ENCODE peak calls at places on chromosomes 13 and 19, in four cellular contexts. K is IMR-90, A is GM12878, C is endothelial cell of umbilical vein. W is an unnamed sample.

GRCh38 chr19:13234518-13234917 is 84.3 kb downstream of the IER2 start:
- DNase-seq in K (no peak), A (no peak), C (no peak), W (peak)

GRCh38 chr13:107361666-107362065 is 793.7 kb upstream of the ARGLU1 start:
- DNase-seq in K (peak), A (no peak), C (no peak), W (no peak)

GRCh38 chr13:112978561-112979405 is 9.8 kb downstream of the MCF2L start:
- DNase-seq in K (no peak), A (no peak), C (no peak), W (no peak)

GRCh38 chr13:45299194-45299593 is 41.8 kb downstream of the TPT1 start:
- DNase-seq in K (peak), A (no peak), C (peak), W (no peak)

GRCh38 chr13:44873486-44873885 is 115.8 kb downstream of the NUFIP1 start:
- DNase-seq in K (no peak), A (no peak), C (no peak), W (no peak)

GRCh38 chr19:44576843-44577565 is 36.4 kb upstream of the IGSF23 start:
- DNase-seq in K (peak), A (no peak), C (peak), W (peak)

GRCh38 chr19:2540646-2541454 is 64.9 kb downstream of the GADD45B start:
- DNase-seq in K (peak), A (no peak), C (peak), W (no peak)

GRCh38 chr13:97967948-97968347 is 14.5 kb downstream of the IPO5 start:
- DNase-seq in K (no peak), A (no peak), C (no peak), W (no peak)

GRCh38 chr19:41000310-41000737 is 9.2 kb downstream of the CYP2B6 start:
- DNase-seq in K (no peak), A (no peak), C (no peak), W (no peak)

GRCh38 chr19:7393459-7393858 is 44.7 kb downstream of the ARHGEF18 start:
- DNase-seq in K (no peak), A (no peak), C (no peak), W (no peak)

GRCh38 chr13:96994030-96994848 is at the start of gene OXGR1:
- DNase-seq in K (no peak), A (no peak), C (no peak), W (peak)

GRCh38 chr13:99528547-99528946 is 27.3 kb downstream of the TM9SF2 start:
- DNase-seq in K (no peak), A (no peak), C (peak), W (no peak)

GRCh38 chr19:16497837-16498236 is 1.6 kb downstream of the C19orf44 start:
- DNase-seq in K (no peak), A (no peak), C (no peak), W (no peak)

GRCh38 chr13:53174550-53174949 is 145.9 kb downstream of the OLFM4 start:
- DNase-seq in K (no peak), A (no peak), C (no peak), W (no peak)

GRCh38 chr19:7863157-7863970 is 10.8 kb downstream of the PRR36 start:
- DNase-seq in K (no peak), A (no peak), C (no peak), W (no peak)

GRCh38 chr19:48969276-48970138 is 4.4 kb downstream of the FTL start:
- DNase-seq in K (no peak), A (no peak), C (no peak), W (peak)

GRCh38 chr13:104773775-104774174 is 1707.6 kb upstream of the SLC10A2 start:
- DNase-seq in K (peak), A (peak), C (peak), W (peak)

GRCh38 chr19:37933965-37934364 is 27.0 kb downstream of the SIPA1L3 start:
- DNase-seq in K (peak), A (no peak), C (no peak), W (no peak)

GRCh38 chr19:29609636-29610035 is 3.6 kb downstream of the POP4 start:
- DNase-seq in K (no peak), A (no peak), C (no peak), W (no peak)

GRCh38 chr13:112959206-112959605 is 9.8 kb upstream of the MCF2L start:
- DNase-seq in K (no peak), A (no peak), C (no peak), W (no peak)

GRCh38 chr19:19123386-19123785 is 14.9 kb downstream of the TMEM161A start:
- DNase-seq in K (no peak), A (no peak), C (no peak), W (no peak)

GRCh38 chr19:13429563-13429962 is 76.7 kb downstream of the CACNA1A start:
- DNase-seq in K (peak), A (no peak), C (peak), W (no peak)

GRCh38 chr19:13241321-13242104 is 91.3 kb downstream of the IER2 start:
- DNase-seq in K (no peak), A (no peak), C (no peak), W (no peak)

GRCh38 chr19:40232949-40233810 is 6.7 kb upstream of the CCNP start:
- DNase-seq in K (no peak), A (no peak), C (no peak), W (no peak)

GRCh38 chr19:45123440-45123850 is 30.5 kb downstream of the PPP1R37 start:
- DNase-seq in K (no peak), A (no peak), C (no peak), W (no peak)

GRCh38 chr13:48908381-48909087 is 67.2 kb upstream of the FNDC3A start:
- DNase-seq in K (peak), A (no peak), C (no peak), W (no peak)

DNA sequence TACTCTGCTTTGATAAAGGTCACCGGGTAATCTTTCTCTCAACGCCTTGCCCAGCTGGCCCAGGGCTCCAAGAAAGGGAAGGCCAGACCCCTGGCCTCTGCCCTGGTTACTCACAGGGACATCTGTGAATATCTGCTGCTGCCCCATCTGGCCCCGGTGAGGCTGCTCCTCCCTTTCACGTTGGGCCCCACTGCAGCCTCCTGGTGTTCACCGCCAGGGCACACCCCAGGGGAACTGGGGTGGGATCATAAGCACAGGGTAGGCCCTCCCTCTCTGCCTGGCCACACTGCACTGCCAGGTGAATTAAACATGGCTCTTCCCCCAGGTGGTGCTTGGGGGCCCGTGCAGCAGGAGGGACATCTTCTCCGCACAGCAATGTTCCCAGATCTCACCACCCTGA is 12.7 kb downstream of the LAIR1 start:
- DNase-seq in K (no peak), A (no peak), C (no peak), W (peak)
- H2AFZ ChIP-seq in K (no peak), A (no peak), C (no peak), W (no peak)

DNA sequence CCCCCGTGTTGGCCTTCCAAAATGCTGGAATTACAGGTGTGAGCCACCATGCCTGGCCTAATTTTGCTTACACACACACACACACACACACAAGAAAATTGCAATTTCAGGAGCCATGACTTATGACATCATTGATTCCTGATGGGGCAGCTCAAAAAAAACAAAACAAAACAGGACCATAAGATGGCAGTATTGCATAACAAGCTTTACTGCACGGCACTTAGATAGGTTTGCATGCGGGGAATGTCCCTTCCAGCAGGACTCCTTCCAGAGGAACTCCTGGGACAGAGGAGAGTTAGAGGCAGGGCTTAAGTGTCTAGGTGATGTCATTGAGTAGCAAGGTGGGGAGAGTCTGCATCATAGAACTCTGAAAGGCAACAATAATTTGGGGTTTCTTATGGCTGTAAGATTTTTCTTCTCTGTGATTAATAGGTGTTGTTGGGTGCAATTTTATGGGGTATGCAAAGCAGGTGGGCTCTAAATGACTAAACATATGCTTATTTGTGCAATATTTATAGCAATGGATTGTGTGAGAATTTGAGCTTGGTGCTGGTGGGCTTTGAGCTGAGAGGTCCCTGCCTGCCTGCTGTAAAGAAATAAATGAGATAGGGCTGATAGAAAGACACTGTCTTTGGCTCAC is 9.0 kb upstream of the ACSBG2 start:
- DNase-seq in K (peak), A (peak), C (peak), W (peak)
- TF ChIP-seq CTCF in K (peak), A (peak), C (peak), W (peak)

GRCh38 chr19:1406818-1407661 is at the start of gene DAZAP1:
- DNase-seq in K (peak), A (peak), C (peak), W (peak)

GRCh38 chr19:1407662-1408299 is 395 bp downstream of the DAZAP1 start:
- DNase-seq in K (no peak), A (no peak), C (no peak), W (no peak)

GRCh38 chr19:1409204-1410005 is 2.0 kb downstream of the DAZAP1 start:
- DNase-seq in K (no peak), A (no peak), C (no peak), W (no peak)

GRCh38 chr19:1410136-1410786 is 2.9 kb downstream of the DAZAP1 start:
- DNase-seq in K (peak), A (no peak), C (peak), W (no peak)

GRCh38 chr19:1408300-1409203 is 1.2 kb downstream of the DAZAP1 start:
- DNase-seq in K (peak), A (no peak), C (peak), W (peak)
- H2AFZ ChIP-seq in K (peak), A (no peak), C (no peak), W (no peak)

GRCh38 chr13:84645196-84646071 is 763.2 kb upstream of the SLITRK1 start:
- DNase-seq in K (peak), A (no peak), C (no peak), W (no peak)
- TF ChIP-seq CTCF in K (no peak), A (no peak), C (no peak), W (peak)

GRCh38 chr13:33796095-33796494 is 21.9 kb upstream of the RFC3 start:
- DNase-seq in K (no peak), A (no peak), C (no peak), W (no peak)

GRCh38 chr13:33800646-33801186 is 17.2 kb upstream of the RFC3 start:
- DNase-seq in K (no peak), A (no peak), C (no peak), W (no peak)

GRCh38 chr13:33799950-33800592 is 17.9 kb upstream of the RFC3 start:
- DNase-seq in K (peak), A (no peak), C (peak), W (no peak)

GRCh38 chr13:33797622-33798021 is 20.3 kb upstream of the RFC3 start:
- DNase-seq in K (no peak), A (no peak), C (no peak), W (peak)

GRCh38 chr13:33798023-33798422 is 19.9 kb upstream of the RFC3 start:
- DNase-seq in K (no peak), A (no peak), C (no peak), W (no peak)
- H2AFZ ChIP-seq in K (no peak), A (no peak), C (no peak), W (no peak)

GRCh38 chr13:79477968-79478367 is 3.0 kb upstream of the NDFIP2 start:
- DNase-seq in K (no peak), A (no peak), C (no peak), W (no peak)
- TF ChIP-seq CTCF in K (no peak), A (no peak), C (no peak), W (no peak)

GRCh38 chr13:108960006-108960405 is 330.6 kb downstream of the MYO16 start:
- DNase-seq in K (no peak), A (no peak), C (no peak), W (no peak)

GRCh38 chr13:108961542-108962125 is 332.2 kb downstream of the MYO16 start:
- DNase-seq in K (peak), A (peak), C (peak), W (peak)

GRCh38 chr13:108958013-108958376 is 328.6 kb downstream of the MYO16 start:
- DNase-seq in K (no peak), A (no peak), C (no peak), W (no peak)

GRCh38 chr13:108957369-108958012 is 328.1 kb downstream of the MYO16 start:
- DNase-seq in K (peak), A (no peak), C (peak), W (no peak)

DNA sequence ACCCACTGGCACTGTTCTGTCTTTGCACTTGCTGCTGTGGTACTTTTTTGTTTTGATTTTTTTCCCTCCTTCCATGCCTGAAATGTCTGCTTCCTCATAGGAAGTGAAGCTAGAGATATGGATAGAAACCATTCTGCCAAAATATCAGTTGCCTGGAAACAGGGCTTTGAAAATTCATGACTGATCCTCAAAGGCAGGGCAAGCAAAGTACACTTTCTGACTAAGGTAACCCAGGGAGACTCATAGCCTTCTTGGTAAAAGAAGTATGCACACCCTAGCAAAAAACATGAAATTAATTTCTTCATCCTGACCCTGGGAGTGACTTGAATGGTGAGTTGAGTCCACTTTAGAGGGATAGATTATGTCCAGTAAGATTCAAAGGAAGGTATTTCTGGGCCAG is 329.8 kb downstream of the MYO16 start:
- DNase-seq in K (no peak), A (no peak), C (peak), W (no peak)
- H2AFZ ChIP-seq in K (no peak), A (no peak), C (peak), W (no peak)

GRCh38 chr13:102394158-102395053 is 7.4 kb downstream of the FGF14 start:
- DNase-seq in K (peak), A (peak), C (peak), W (peak)
- TF ChIP-seq CTCF in K (peak), A (peak), C (no peak), W (peak)